ENCODE peak calls at places on chromosome 16, in eight cellular contexts. X is omental fat pad, B is sigmoid colon, H is H9, M is HepG2, F is Calu3, T is HFF-Myc, O is upper lobe of right lung. P is an unnamed sample.

GRCh38 chr16:79426663-79427062 is 173.9 kb downstream of the MAF start:
- DNase-seq in X (no peak), B (no peak), H (no peak), M (no peak), F (no peak), T (no peak), O (no peak), P (no peak)

GRCh38 chr16:24701521-24701951 is 27.9 kb upstream of the TNRC6A start:
- DNase-seq in X (no peak), B (no peak), H (no peak), M (no peak), F (peak), T (peak), O (no peak), P (no peak)

GRCh38 chr16:8914098-8914497 is 31.9 kb downstream of the LITAFD start:
- DNase-seq in X (no peak), B (no peak), H (no peak), M (no peak), F (no peak), T (no peak), O (no peak), P (no peak)

GRCh38 chr16:9797306-9797705 is 384.9 kb downstream of the GRIN2A start:
- DNase-seq in X (no peak), B (no peak), H (no peak), M (peak), F (peak), T (no peak), O (no peak), P (no peak)

GRCh38 chr16:2611499-2611862 is 70.8 kb upstream of the KCTD5 start:
- DNase-seq in X (no peak), B (no peak), H (no peak), M (no peak), F (no peak), T (no peak), O (peak), P (no peak)

GRCh38 chr16:58615280-58615679 is 14.3 kb downstream of the CNOT1 start:
- DNase-seq in X (no peak), B (no peak), H (no peak), M (no peak), F (no peak), T (no peak), O (no peak), P (no peak)

GRCh38 chr16:51556694-51557327 is 405.7 kb upstream of the SALL1 start:
- DNase-seq in X (no peak), B (peak), H (no peak), M (no peak), F (peak), T (peak), O (no peak), P (no peak)

GRCh38 chr16:59205403-59205802 is 471.3 kb upstream of the GOT2 start:
- DNase-seq in X (no peak), B (no peak), H (no peak), M (no peak), F (no peak), T (no peak), O (no peak), P (no peak)

GRCh38 chr16:71358464-71359031 is at the start of gene CALB2:
- DNase-seq in X (peak), B (peak), H (peak), M (peak), F (peak), T (no peak), O (peak), P (peak)

GRCh38 chr16:3038256-3038655 is 1.5 kb upstream of the BICDL2 start:
- DNase-seq in X (no peak), B (no peak), H (peak), M (peak), F (peak), T (no peak), O (peak), P (no peak)

DNA sequence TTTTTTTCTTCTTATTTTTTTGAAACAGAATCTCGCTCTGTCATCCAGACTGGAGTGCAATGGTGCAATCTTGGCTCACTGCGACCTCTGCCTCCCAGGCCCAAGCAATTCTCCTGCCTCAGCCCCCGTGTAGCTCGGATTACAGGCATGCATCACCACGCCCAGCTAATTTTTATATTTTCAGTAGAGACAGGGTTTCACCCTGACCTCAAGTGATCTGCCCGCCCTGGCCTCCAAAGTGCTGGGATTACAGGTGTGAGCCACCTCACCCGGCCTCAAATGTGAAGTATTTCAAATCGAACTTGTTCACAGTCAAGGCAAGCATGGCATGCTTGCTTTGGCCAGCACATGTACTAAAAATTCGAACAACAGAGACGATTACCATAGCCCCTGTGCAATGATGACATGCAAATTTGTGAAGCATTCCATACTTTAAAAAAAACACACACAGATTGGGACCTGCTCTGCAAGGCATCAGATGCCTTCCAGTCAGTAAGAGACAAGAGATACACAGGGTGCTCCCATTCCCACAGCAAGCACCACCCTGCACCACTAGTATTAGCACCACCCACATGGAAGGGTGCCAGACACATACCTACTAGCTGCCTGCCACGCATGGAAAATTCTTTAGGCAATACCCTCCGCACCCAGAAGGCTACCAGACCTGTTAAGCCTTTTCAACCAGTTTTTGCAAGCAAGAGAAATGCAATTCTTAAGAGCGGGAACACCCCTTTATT is 47.2 kb downstream of the ANKRD11 start:
- DNase-seq in X (no peak), B (peak), H (no peak), M (peak), F (peak), T (no peak), O (no peak), P (peak)
- TF ChIP-seq CTCF in X (no peak), B (no peak), H (no peak), M (peak), F (no peak), T (no peak), O (no peak), P (no peak)

GRCh38 chr16:87459027-87459426 is 33.8 kb downstream of the ZCCHC14 start:
- DNase-seq in X (no peak), B (no peak), H (no peak), M (no peak), F (no peak), T (no peak), O (peak), P (no peak)

GRCh38 chr16:87457724-87458423 is 35.0 kb downstream of the ZCCHC14 start:
- DNase-seq in X (no peak), B (no peak), H (no peak), M (no peak), F (peak), T (peak), O (peak), P (no peak)

GRCh38 chr16:87459833-87460232 is 33.0 kb downstream of the ZCCHC14 start:
- DNase-seq in X (no peak), B (no peak), H (no peak), M (no peak), F (no peak), T (no peak), O (peak), P (no peak)

GRCh38 chr16:87458424-87458915 is 34.4 kb downstream of the ZCCHC14 start:
- DNase-seq in X (no peak), B (no peak), H (no peak), M (no peak), F (no peak), T (no peak), O (peak), P (no peak)

DNA sequence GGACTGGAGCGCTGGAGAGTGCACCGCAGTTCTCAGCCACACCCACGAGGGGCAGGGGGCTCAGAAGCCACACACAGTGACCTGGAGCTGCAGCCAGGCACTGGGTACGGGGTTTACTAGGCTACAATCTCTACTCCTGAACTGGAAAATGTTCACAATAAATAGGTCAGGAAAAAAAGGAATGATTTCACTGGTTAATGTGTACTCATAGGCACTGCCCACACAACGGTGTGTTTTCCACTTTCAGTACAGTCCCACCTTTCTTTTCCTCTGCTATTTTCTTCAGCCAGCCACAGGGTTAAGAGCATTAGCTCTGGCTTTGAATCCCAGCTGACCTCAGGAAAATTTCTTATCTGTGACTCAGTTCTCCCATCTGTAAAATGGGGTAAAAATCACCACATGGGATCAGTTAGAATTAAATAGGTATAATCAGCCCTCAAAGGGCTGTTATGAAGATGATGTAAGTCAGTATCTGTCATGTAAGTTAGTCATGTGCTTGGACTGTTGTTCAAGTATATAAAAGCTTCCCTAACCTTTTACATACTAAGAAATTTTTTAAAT is 35.7 kb downstream of the ZCCHC14 start:
- DNase-seq in X (no peak), B (no peak), H (no peak), M (no peak), F (peak), T (no peak), O (peak), P (no peak)
- TF ChIP-seq CTCF in X (no peak), B (no peak), H (no peak), M (no peak), F (no peak), T (no peak), O (no peak), P (no peak)

GRCh38 chr16:83996481-83997252 is 28.6 kb downstream of the NECAB2 start:
- DNase-seq in X (no peak), B (no peak), H (no peak), M (no peak), F (no peak), T (no peak), O (no peak), P (no peak)
- TF ChIP-seq CTCF in X (no peak), B (no peak), H (peak), M (peak), F (no peak), T (no peak), O (no peak), P (no peak)

GRCh38 chr16:4847774-4848587 is 700 bp downstream of the UBN1 start:
- DNase-seq in X (peak), B (peak), H (peak), M (peak), F (peak), T (no peak), O (peak), P (peak)
- TF ChIP-seq CTCF in X (no peak), B (no peak), H (no peak), M (no peak), F (no peak), T (no peak), O (no peak), P (no peak)

GRCh38 chr16:84084570-84085270 is 32.0 kb downstream of the MBTPS1 start:
- DNase-seq in X (no peak), B (peak), H (peak), M (peak), F (peak), T (no peak), O (peak), P (peak)
- TF ChIP-seq CTCF in X (no peak), B (peak), H (peak), M (peak), F (peak), T (peak), O (peak), P (peak)

GRCh38 chr16:87877942-87878507 is 8.7 kb upstream of the SLC7A5 start:
- DNase-seq in X (no peak), B (no peak), H (no peak), M (no peak), F (peak), T (no peak), O (no peak), P (no peak)
- TF ChIP-seq CTCF in X (no peak), B (no peak), H (peak), M (peak), F (peak), T (peak), O (peak), P (no peak)

GRCh38 chr16:5615868-5616642 is 518.5 kb upstream of the EEF2KMT start:
- DNase-seq in X (no peak), B (peak), H (peak), M (peak), F (peak), T (peak), O (peak), P (peak)
- TF ChIP-seq CTCF in X (peak), B (peak), H (peak), M (peak), F (peak), T (peak), O (peak), P (peak)